ENCODE peak calls at places on chromosomes 5 and 9, in eight cellular contexts. R, N, G, A, F, D, T and C are unnamed samples.

GRCh38 chr5:59542841-59543825 is 350.4 kb downstream of the PDE4D start:
- DNase-seq in A (no peak), G (no peak), R (no peak), N (no peak), F (no peak), T (peak), D (no peak), C (no peak)

GRCh38 chr9:14262836-14263235 is 51.1 kb downstream of the NFIB start:
- DNase-seq in T (no peak), G (no peak), R (no peak), F (no peak), D (no peak), N (no peak), A (no peak), C (no peak)

GRCh38 chr9:100099722-100100042 is 639 bp downstream of the INVS start:
- DNase-seq in G (peak), R (no peak), T (peak), D (no peak), A (no peak), N (peak), F (no peak), C (no peak)

GRCh38 chr9:76624381-76625048 is 139.7 kb upstream of the PCA3 start:
- DNase-seq in N (no peak), D (no peak), F (peak), A (no peak), R (no peak), T (no peak), G (no peak), C (no peak)

GRCh38 chr5:39543335-39543734 is 118.6 kb upstream of the DAB2 start:
- DNase-seq in G (no peak), T (no peak), N (no peak), D (no peak), F (no peak), A (no peak), R (no peak), C (no peak)

GRCh38 chr5:163565931-163566608 is 60.7 kb downstream of the MAT2B start:
- DNase-seq in R (no peak), F (no peak), A (no peak), T (no peak), G (peak), D (no peak), N (no peak), C (no peak)

GRCh38 chr9:70789086-70789485 is 332.3 kb downstream of the TRPM3 start:
- DNase-seq in G (no peak), F (peak), D (no peak), A (no peak), R (no peak), T (no peak), N (no peak), C (peak)

GRCh38 chr9:98171176-98171925 is 21.1 kb downstream of the CORO2A start:
- DNase-seq in T (no peak), A (no peak), D (no peak), N (no peak), R (no peak), F (no peak), G (no peak), C (no peak)

GRCh38 chr5:138824924-138825863 is 49.9 kb downstream of the LRRTM2 start:
- DNase-seq in D (no peak), T (no peak), N (peak), F (no peak), R (no peak), A (no peak), G (peak), C (no peak)

GRCh38 chr5:98770158-98770910 is 3.1 kb upstream of the RGMB start:
- DNase-seq in R (peak), T (peak), D (no peak), G (peak), A (no peak), F (no peak), N (peak), C (no peak)

GRCh38 chr9:89923961-89924504 is 319.2 kb downstream of the GADD45G start:
- DNase-seq in G (no peak), R (no peak), N (peak), D (no peak), T (no peak), A (no peak), F (no peak), C (no peak)

GRCh38 chr5:14901462-14902051 is 30.0 kb upstream of the ANKH start:
- DNase-seq in F (no peak), T (no peak), D (no peak), A (peak), N (no peak), R (no peak), G (no peak), C (peak)

GRCh38 chr9:100064872-100065581 is 33.8 kb downstream of the ERP44 start:
- DNase-seq in N (no peak), R (no peak), A (no peak), D (no peak), T (no peak), F (peak), G (no peak), C (peak)

GRCh38 chr9:101462558-101462957 is 27.0 kb upstream of the ALDOB start:
- DNase-seq in A (no peak), T (no peak), D (no peak), F (no peak), N (no peak), G (no peak), R (no peak), C (no peak)

GRCh38 chr9:137217276-137218211 is 4.5 kb downstream of the RNF208 start:
- DNase-seq in D (no peak), A (no peak), F (no peak), N (peak), T (no peak), R (no peak), G (no peak), C (no peak)

GRCh38 chr9:99057665-99058625 is 47.0 kb upstream of the TGFBR1 start:
- DNase-seq in R (peak), A (no peak), G (no peak), D (no peak), N (no peak), T (no peak), F (no peak), C (peak)

GRCh38 chr9:35749515-35750255 is 598 bp downstream of the RGP1 start:
- DNase-seq in D (no peak), R (peak), F (no peak), A (no peak), G (no peak), N (no peak), T (no peak), C (no peak)

GRCh38 chr5:178991190-178992145 is 3.7 kb downstream of the GRM6 start:
- DNase-seq in A (no peak), G (no peak), D (no peak), N (no peak), R (no peak), T (no peak), F (no peak), C (no peak)